ENCODE peak calls at places on chromosomes 3 and 15, in nine cellular contexts. J is M059J; A is activated CD4-positive, alpha-beta T cell treated with anti-CD3 and anti-CD28 coated beads, Interleukin-2, amount 10 ng/mL, durations not matched to agents 24 days and 14 days; I is foreskin keratinocyte; Z is type B pancreatic cell; M is AG20443; B is A673; L is H9; F is AG09319. C is an unnamed sample.

GRCh38 chr15:77083381-77084160 is 12.7 kb upstream of the TSPAN3 start:
- DNase-seq in J (no peak), M (peak), Z (no peak), L (peak), I (peak), F (no peak), B (peak), A (peak), C (peak)

GRCh38 chr3:149252272-149252671 is 30.6 kb upstream of the CP start:
- DNase-seq in M (no peak), F (no peak), Z (no peak), A (no peak), J (no peak), L (no peak), B (no peak), I (no peak), C (no peak)

GRCh38 chr3:64977308-64978100 is 289.7 kb upstream of the ADAMTS9 start:
- DNase-seq in Z (no peak), A (no peak), F (no peak), B (no peak), M (peak), L (peak), I (peak), J (peak), C (no peak)

GRCh38 chr15:91522609-91523332 is 330.7 kb upstream of the SLCO3A1 start:
- DNase-seq in F (no peak), J (peak), A (peak), B (peak), I (no peak), Z (no peak), L (no peak), M (peak), C (peak)

GRCh38 chr15:67776600-67776999 is 48.7 kb upstream of the SKOR1 start:
- DNase-seq in M (peak), L (no peak), I (no peak), J (peak), A (no peak), B (no peak), Z (no peak), F (no peak), C (peak)

GRCh38 chr3:133475245-133476010 is 75.6 kb downstream of the BFSP2 start:
- DNase-seq in F (no peak), J (no peak), Z (no peak), I (no peak), M (no peak), B (no peak), A (peak), L (no peak), C (no peak)

GRCh38 chr15:90550919-90551318 is 21.2 kb downstream of the CRTC3 start:
- DNase-seq in F (no peak), J (peak), L (no peak), I (peak), A (no peak), Z (no peak), B (no peak), M (no peak), C (no peak)

GRCh38 chr15:99454941-99455795 is 110.6 kb upstream of the MEF2A start:
- DNase-seq in F (peak), L (no peak), I (peak), J (peak), M (peak), A (no peak), B (no peak), Z (no peak), C (peak)

GRCh38 chr15:45414215-45414885 is 36.0 kb upstream of the GATM start:
- DNase-seq in A (no peak), F (no peak), B (no peak), I (no peak), J (peak), L (no peak), Z (no peak), M (no peak), C (no peak)

GRCh38 chr3:83498617-83499016 is 1460.2 kb upstream of the CADM2 start:
- DNase-seq in A (no peak), M (no peak), J (no peak), B (no peak), I (no peak), F (no peak), L (no peak), Z (no peak), C (no peak)

GRCh38 chr3:78887029-78887428 is 880.8 kb downstream of the ROBO1 start:
- DNase-seq in Z (no peak), B (no peak), J (peak), I (peak), A (no peak), F (no peak), L (no peak), M (peak), C (peak)

GRCh38 chr3:193826126-193826795 is 233.3 kb downstream of the OPA1 start:
- DNase-seq in M (peak), F (no peak), J (peak), Z (no peak), L (no peak), I (no peak), B (no peak), A (no peak), C (peak)

GRCh38 chr3:14764331-14765064 is 54.3 kb upstream of the FGD5 start:
- DNase-seq in M (no peak), L (peak), F (no peak), I (no peak), J (peak), B (no peak), Z (no peak), A (no peak), C (peak)

GRCh38 chr15:68298882-68299381 is 21.4 kb downstream of the FEM1B start:
- DNase-seq in B (no peak), J (peak), I (no peak), M (no peak), L (no peak), A (peak), Z (peak), F (no peak), C (no peak)

GRCh38 chr15:70912187-70912586 is 19.6 kb downstream of the LRRC49 start:
- DNase-seq in A (no peak), J (no peak), Z (no peak), L (no peak), M (no peak), I (no peak), F (no peak), B (no peak), C (no peak)

GRCh38 chr15:68487087-68487843 is 55.3 kb upstream of the ITGA11 start:
- DNase-seq in J (peak), F (no peak), I (peak), M (peak), A (no peak), Z (no peak), B (no peak), L (no peak), C (peak)

GRCh38 chr15:100810831-100811230 is 68.8 kb upstream of the ALDH1A3 start:
- DNase-seq in I (no peak), B (no peak), J (no peak), F (no peak), A (peak), L (no peak), M (no peak), Z (no peak), C (no peak)

GRCh38 chr15:77738441-77739437 is 106.0 kb upstream of the LINGO1 start:
- DNase-seq in A (no peak), Z (no peak), B (peak), L (peak), M (no peak), F (no peak), I (no peak), J (no peak), C (no peak)

GRCh38 chr3:37135561-37135960 is 38.8 kb downstream of the LRRFIP2 start:
- DNase-seq in B (no peak), I (no peak), M (no peak), Z (no peak), L (no peak), A (no peak), F (no peak), J (no peak), C (no peak)

GRCh38 chr15:99057697-99058420 is 47.0 kb upstream of the SYNM start:
- DNase-seq in Z (peak), A (no peak), L (no peak), M (no peak), B (no peak), I (no peak), F (no peak), J (no peak), C (no peak)

GRCh38 chr15:96416934-96417759 is 86.6 kb downstream of the NR2F2 start:
- DNase-seq in M (peak), A (peak), I (no peak), B (peak), L (peak), Z (no peak), F (no peak), J (peak), C (peak)